ENCODE peak calls at places on chromosomes 5 and 9, in seven cellular contexts. G is kidney, U is brain microvascular endothelial cell, A is esophagus squamous epithelium, W is Karpas-422, C is lung, F is astrocyte of the spinal cord. I is an unnamed sample.

GRCh38 chr5:73996181-73996770 is 370.3 kb downstream of the ARHGEF28 start:
- DNase-seq in G (no peak), U (no peak), A (no peak), W (no peak), C (no peak), F (no peak), I (no peak)

GRCh38 chr5:144812770-144813169 is 642.1 kb downstream of the KCTD16 start:
- DNase-seq in G (no peak), U (peak), A (no peak), W (no peak), C (peak), F (peak), I (no peak)

GRCh38 chr9:112437406-112437805 is 49.2 kb upstream of the KIAA1958 start:
- DNase-seq in G (no peak), U (no peak), A (no peak), W (no peak), C (no peak), F (no peak), I (no peak)

GRCh38 chr9:31028137-31028536 is 1356.3 kb upstream of the ACO1 start:
- DNase-seq in G (no peak), U (no peak), A (no peak), W (no peak), C (no peak), F (no peak), I (no peak)

GRCh38 chr5:153153086-153153485 is 337.4 kb upstream of the GRIA1 start:
- DNase-seq in G (no peak), U (no peak), A (no peak), W (no peak), C (no peak), F (peak), I (no peak)

GRCh38 chr5:178467261-178468195 is 122.7 kb downstream of the COL23A1 start:
- DNase-seq in G (peak), U (peak), A (no peak), W (no peak), C (peak), F (no peak), I (no peak)

GRCh38 chr5:142151436-142152382 is 43.1 kb downstream of the NDFIP1 start:
- DNase-seq in G (no peak), U (peak), A (no peak), W (peak), C (peak), F (peak), I (no peak)

GRCh38 chr5:134477462-134478245 is 47.8 kb upstream of the JADE2 start:
- DNase-seq in G (peak), U (peak), A (no peak), W (no peak), C (no peak), F (no peak), I (no peak)

GRCh38 chr5:50967388-50968039 is 301.1 kb downstream of the PARP8 start:
- DNase-seq in G (no peak), U (no peak), A (no peak), W (no peak), C (no peak), F (no peak), I (no peak)

I was measured in NCI-H187 treated with DMSO at 0.1 percent for 48 hours.